ENCODE peak calls at places on chromosomes 16 and 17, in four cellular contexts. Y, W, Q and I are unnamed samples.

GRCh38 chr16:67666538-67667433 is at the start of the genes C16orf86 and ENKD1:
- DNase-seq in W (peak; percentile 91), Q (peak; percentile 48), Y (peak; percentile 92), I (peak; percentile 95)

GRCh38 chr17:29615048-29615385 is 7.7 kb downstream of the CORO6 start:
- DNase-seq in Q (no peak), W (no peak), Y (no peak), I (peak; percentile 29)

GRCh38 chr17:16107165-16107770 is 107.6 kb downstream of the TTC19 start:
- DNase-seq in W (no peak), Q (no peak), Y (no peak), I (no peak)

GRCh38 chr17:75588546-75589016 is 981 bp downstream of the MYO15B start:
- DNase-seq in W (no peak), Q (no peak), Y (peak; percentile 82), I (no peak)

GRCh38 chr16:47317465-47318240 is 143.2 kb downstream of the ITFG1 start:
- DNase-seq in Y (no peak), Q (no peak), W (peak; percentile 8), I (no peak)

GRCh38 chr16:88599092-88599733 is 29.0 kb downstream of the ZC3H18 start:
- DNase-seq in W (no peak), Q (no peak), Y (peak; percentile 76), I (peak; percentile 17)

GRCh38 chr16:21244798-21245197 is 11.3 kb downstream of the ANKS4B start:
- DNase-seq in W (no peak), Q (no peak), Y (no peak), I (no peak)

GRCh38 chr17:3892095-3892998 is 506 bp downstream of the CAMKK1 start:
- DNase-seq in W (peak; percentile 60), Y (peak; percentile 68), Q (no peak), I (peak; percentile 82)

GRCh38 chr17:17503566-17504130 is 7.5 kb upstream of the RASD1 start:
- DNase-seq in Q (no peak), W (no peak), Y (no peak), I (peak; percentile 37)

GRCh38 chr17:50210249-50211225 is 9.1 kb upstream of the COL1A1 start:
- DNase-seq in Q (no peak), W (peak; percentile 96), Y (no peak), I (peak; percentile 89)

GRCh38 chr16:30786936-30787612 is at the start of gene ZNF629:
- DNase-seq in W (peak; percentile 84), Q (no peak), Y (peak; percentile 73), I (peak; percentile 94)

GRCh38 chr17:9942885-9943284 is 37.8 kb upstream of the RCVRN start:
- DNase-seq in W (no peak), Q (no peak), Y (no peak), I (no peak)

GRCh38 chr16:4270595-4270994 is 2.2 kb downstream of the TFAP4 start:
- DNase-seq in Y (no peak), W (no peak), Q (no peak), I (no peak)

GRCh38 chr16:71628810-71629209 is 2.8 kb downstream of the MARVELD3 start:
- DNase-seq in W (peak; percentile 63), Q (no peak), Y (no peak), I (peak; percentile 15)

GRCh38 chr16:47483616-47484015 is 22.5 kb downstream of the PHKB start:
- DNase-seq in W (no peak), Q (no peak), Y (no peak), I (no peak)

GRCh38 chr17:4881761-4882555 is 17.4 kb upstream of the C17orf107 start:
- DNase-seq in Q (no peak), W (peak; percentile 72), Y (peak; percentile 74), I (peak; percentile 81)

GRCh38 chr17:36036240-36036639 is 18.5 kb upstream of the CCL23 start:
- DNase-seq in Q (no peak), Y (no peak), W (no peak), I (peak; percentile 22)

GRCh38 chr16:56933828-56934598 is 2.1 kb downstream of the HERPUD1 start:
- DNase-seq in Y (no peak), W (no peak), Q (no peak), I (no peak)